ENCODE peak calls at places on chromosomes 3 and 15, in eight cellular contexts. Y is erythroblast, S is adrenal gland, P is heart left ventricle, K is GM12891, A is HCT116, L is upper lobe of left lung, B is A549. H is an unnamed sample.

GRCh38 chr3:158737987-158738615 is 5.8 kb upstream of the RARRES1 start:
- DNase-seq in P (no peak), K (no peak), A (no peak), Y (no peak), S (no peak), B (no peak), L (no peak), H (no peak)

GRCh38 chr3:183158552-183159006 is 4.0 kb downstream of the LAMP3 start:
- DNase-seq in Y (no peak), L (no peak), P (no peak), S (no peak), K (peak), A (no peak), B (no peak), H (peak)

GRCh38 chr3:81709606-81710005 is 51.8 kb downstream of the GBE1 start:
- DNase-seq in B (no peak), Y (no peak), S (no peak), L (no peak), K (no peak), A (no peak), P (no peak), H (no peak)

GRCh38 chr3:2024037-2024436 is 74.6 kb upstream of the CNTN4 start:
- DNase-seq in B (no peak), P (no peak), L (no peak), K (no peak), Y (no peak), S (no peak), A (no peak), H (no peak)

GRCh38 chr3:175346573-175347356 is 487.6 kb downstream of the NAALADL2 start:
- DNase-seq in Y (peak), A (peak), P (peak), K (no peak), L (no peak), S (peak), B (no peak), H (peak)

GRCh38 chr3:76554717-76555116 is 485.2 kb upstream of the ROBO2 start:
- DNase-seq in K (no peak), Y (no peak), B (no peak), L (no peak), S (no peak), A (no peak), P (no peak), H (no peak)

GRCh38 chr3:194485471-194485875 is 1.3 kb downstream of the ATP13A3 start:
- DNase-seq in B (no peak), S (no peak), Y (no peak), A (no peak), K (no peak), P (no peak), L (no peak), H (peak)

GRCh38 chr15:34318277-34319079 is 19.1 kb downstream of the SLC12A6 start:
- DNase-seq in A (peak), Y (peak), S (peak), L (no peak), P (no peak), B (peak), K (no peak), H (peak)

GRCh38 chr15:88918738-88919137 is 5.6 kb upstream of the MFGE8 start:
- DNase-seq in P (no peak), K (no peak), A (peak), Y (no peak), L (no peak), B (peak), S (no peak), H (no peak)

GRCh38 chr3:107578091-107578490 is 55.3 kb downstream of the BBX start:
- DNase-seq in Y (no peak), S (no peak), B (no peak), P (no peak), K (no peak), A (no peak), L (no peak), H (no peak)

GRCh38 chr15:77525411-77525811 is 104.7 kb downstream of the HMG20A start:
- DNase-seq in L (no peak), A (no peak), B (no peak), S (no peak), P (no peak), K (no peak), Y (no peak), H (no peak)

GRCh38 chr3:42477696-42478095 is 24.7 kb upstream of the VIPR1 start:
- DNase-seq in L (no peak), Y (no peak), K (no peak), B (no peak), P (no peak), A (no peak), S (no peak), H (no peak)

DNA sequence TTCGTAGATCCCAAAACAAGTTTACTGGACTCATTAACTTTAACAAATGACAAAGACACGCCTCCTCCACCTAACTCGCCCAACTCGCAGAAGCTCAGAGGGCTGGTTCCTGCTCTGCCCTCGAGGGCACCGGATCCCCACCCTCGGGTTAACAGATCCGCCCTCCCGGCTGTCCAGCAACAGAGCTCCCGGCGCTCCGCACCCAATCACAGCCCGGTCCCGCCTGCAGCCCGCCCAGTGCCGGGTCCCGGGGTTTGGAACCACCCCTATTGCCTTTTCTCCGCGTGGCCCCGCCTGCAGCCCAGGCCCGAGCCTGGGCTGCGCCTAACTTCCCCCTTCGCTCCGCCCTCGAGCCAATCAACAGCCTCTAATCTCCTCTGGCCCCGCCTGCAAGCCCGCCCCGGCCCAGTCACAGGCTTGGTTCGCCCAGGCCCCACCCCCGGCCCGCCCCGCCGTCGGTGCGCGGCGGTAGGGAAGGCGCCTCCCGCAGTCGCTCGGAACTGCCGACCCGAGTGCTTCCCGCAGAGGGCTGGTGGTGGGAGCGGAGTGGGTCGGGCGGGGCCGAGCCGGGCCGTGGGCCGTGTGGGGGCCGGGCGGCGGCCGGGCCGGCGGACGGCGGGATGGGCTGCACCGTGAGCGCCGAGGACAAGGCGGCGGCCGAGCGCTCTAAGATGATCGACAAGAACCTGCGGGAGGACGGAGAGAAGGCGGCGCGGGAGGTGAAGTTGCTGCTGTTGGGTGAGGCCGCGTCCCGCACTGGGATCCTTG is at the start of gene GNAI2:
- DNase-seq in A (peak), K (peak), L (peak), P (peak), Y (peak), B (peak), S (peak), H (peak)
- TF ChIP-seq POLR2A in A (peak), K (peak), L (peak), P (peak), Y (peak), B (peak), S (peak), H (peak)

DNA sequence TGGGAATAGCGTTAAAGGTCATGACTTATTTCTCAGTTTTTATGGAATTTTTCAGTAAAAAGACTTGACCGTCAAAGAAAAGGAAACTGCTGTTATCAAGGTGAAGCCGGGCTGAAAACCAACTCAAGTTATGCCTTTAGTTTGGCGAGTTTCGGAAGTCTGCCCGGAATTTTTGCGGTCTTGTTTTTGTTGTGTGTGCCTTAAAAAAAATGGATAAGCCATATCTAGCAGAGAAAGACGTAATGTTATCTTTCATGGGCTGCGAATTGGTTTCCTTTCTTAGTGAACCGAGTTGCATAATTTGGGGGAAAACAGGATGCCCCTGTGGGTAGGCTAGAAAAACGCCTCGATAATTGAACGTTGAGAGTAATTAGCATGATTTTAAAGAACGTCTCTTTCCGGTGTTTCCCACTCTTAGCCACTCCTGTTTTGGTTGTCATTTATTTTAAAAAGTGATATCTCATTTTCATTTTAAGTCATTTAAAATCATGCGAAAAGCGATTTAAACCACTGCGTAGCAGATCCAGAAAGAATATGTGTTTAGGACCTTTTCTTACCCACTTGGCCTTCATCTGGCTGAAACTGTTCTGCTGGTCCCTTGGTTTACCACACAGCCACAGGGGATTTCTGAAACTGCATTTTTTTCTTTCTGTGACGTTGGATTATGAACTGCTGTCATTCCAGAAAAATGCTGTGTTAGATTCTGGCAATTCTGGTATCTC is 1.2 kb downstream of the NFKBIZ start:
- DNase-seq in Y (peak), B (no peak), P (no peak), S (no peak), L (no peak), K (no peak), A (no peak), H (no peak)
- TF ChIP-seq POLR2A in Y (no peak), B (no peak), P (no peak), S (peak), L (no peak), K (no peak), A (no peak), H (no peak)

DNA sequence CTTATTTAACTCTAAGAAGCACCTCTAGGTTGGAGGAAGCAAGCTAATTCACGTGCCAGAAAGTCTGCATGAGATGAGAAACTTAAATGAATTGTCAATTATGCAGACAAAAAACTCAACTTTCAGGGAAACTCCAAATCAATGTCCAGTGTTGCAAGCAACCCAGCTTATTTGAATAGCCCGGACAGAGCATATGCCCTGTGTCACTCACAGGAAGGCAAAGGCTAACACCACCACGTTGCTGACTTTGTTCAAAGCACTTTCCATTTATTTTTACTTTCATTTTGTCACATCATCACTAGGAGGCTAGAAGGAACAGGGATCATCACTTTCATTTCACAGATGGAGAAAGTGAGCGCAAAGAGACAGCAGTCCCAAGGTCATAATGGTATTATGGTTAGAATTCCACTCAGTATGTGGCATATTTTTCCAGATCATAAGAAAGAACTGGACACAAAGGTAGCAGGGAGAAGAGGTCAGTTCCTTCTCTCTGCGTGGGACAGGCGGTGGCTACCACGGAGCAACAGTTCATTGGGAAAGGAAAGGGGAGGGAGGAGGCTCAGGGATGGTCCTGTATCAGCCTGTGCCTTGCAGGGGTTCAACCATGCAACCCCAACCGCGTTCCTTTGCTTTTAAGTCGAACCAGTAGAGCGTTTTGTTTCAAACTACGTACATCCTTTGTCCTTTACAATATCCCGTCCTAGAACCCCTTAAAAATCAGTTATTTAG is 1.2 kb downstream of the HEG1 start:
- DNase-seq in L (no peak), P (no peak), K (peak), B (peak), Y (no peak), S (no peak), A (no peak), H (peak)
- TF ChIP-seq POLR2A in L (peak), P (no peak), K (peak), B (no peak), Y (no peak), S (peak), A (no peak), H (no peak)

GRCh38 chr3:136513367-136513766 is 238.8 kb downstream of the STAG1 start:
- DNase-seq in Y (no peak), K (no peak), B (no peak), L (no peak), A (no peak), S (no peak), P (no peak), H (no peak)
- TF ChIP-seq POLR2A in Y (no peak), K (no peak), B (no peak), L (no peak), A (no peak), S (no peak), P (no peak), H (no peak)

GRCh38 chr3:101292027-101292426 is 28.3 kb downstream of the IMPG2 start:
- DNase-seq in A (peak), L (no peak), S (no peak), Y (no peak), P (no peak), B (no peak), K (no peak), H (no peak)
- TF ChIP-seq POLR2A in A (no peak), L (no peak), S (no peak), Y (no peak), P (no peak), B (no peak), K (no peak), H (no peak)

GRCh38 chr3:66860771-66861170 is 137.3 kb upstream of the KBTBD8 start:
- DNase-seq in Y (no peak), B (no peak), S (no peak), L (no peak), A (no peak), P (no peak), K (no peak), H (no peak)

GRCh38 chr3:66854752-66855151 is 143.4 kb upstream of the KBTBD8 start:
- DNase-seq in S (no peak), L (no peak), B (no peak), P (no peak), K (no peak), A (no peak), Y (no peak), H (no peak)

GRCh38 chr3:66856555-66856954 is 141.6 kb upstream of the KBTBD8 start:
- DNase-seq in A (no peak), P (no peak), B (no peak), Y (no peak), L (no peak), S (no peak), K (no peak), H (no peak)

GRCh38 chr3:66863205-66864135 is 134.6 kb upstream of the KBTBD8 start:
- DNase-seq in Y (no peak), P (no peak), S (no peak), A (no peak), B (no peak), K (no peak), L (no peak), H (no peak)

DNA sequence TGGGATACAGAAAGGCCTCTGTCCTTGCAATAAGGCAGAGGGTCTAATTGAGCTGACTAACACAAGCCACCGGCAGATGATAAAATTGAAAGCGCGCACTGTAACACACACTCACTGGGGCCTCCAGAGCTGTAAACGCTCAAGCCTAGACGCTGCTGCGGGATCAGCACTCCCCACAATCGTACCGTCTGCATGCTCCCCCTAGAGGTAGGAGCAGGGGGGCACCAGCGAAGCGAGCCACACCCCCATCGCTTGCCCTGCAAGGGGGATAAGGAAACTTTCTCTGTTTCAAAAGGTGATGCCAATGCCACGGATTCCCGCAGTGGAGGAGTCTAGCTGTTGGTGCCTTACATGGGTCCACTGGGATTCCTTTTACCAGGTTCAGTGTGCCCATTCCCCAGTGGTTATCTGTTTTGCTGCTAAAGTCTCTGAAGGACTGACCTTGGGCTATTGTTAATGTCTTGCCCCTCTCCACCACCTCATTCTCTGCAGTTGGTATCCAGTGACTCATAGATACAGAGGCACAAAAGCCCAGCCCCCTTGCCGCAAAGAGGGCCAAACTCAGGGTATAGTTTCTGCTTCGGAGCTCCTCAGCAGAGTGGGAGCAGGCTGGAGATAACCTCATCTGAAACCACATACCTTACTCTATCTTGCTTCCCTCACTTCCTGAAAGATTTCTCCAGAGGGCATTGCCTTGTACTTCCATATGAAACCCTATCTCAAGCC is 139.3 kb upstream of the KBTBD8 start:
- DNase-seq in B (no peak), A (no peak), L (peak), P (no peak), K (no peak), Y (no peak), S (no peak), H (no peak)
- TF ChIP-seq POLR2A in B (no peak), A (no peak), L (no peak), P (no peak), K (no peak), Y (no peak), S (no peak), H (no peak)

GRCh38 chr15:60352525-60352924 is 45.3 kb downstream of the ANXA2 start:
- DNase-seq in B (no peak), A (no peak), L (no peak), P (no peak), Y (no peak), S (no peak), K (no peak), H (no peak)
- TF ChIP-seq POLR2A in B (no peak), A (no peak), L (no peak), P (no peak), Y (no peak), S (no peak), K (no peak), H (no peak)

GRCh38 chr3:153176197-153176596 is 14.2 kb downstream of the RAP2B start:
- DNase-seq in L (no peak), A (no peak), K (no peak), P (no peak), Y (no peak), B (no peak), S (no peak), H (no peak)
- TF ChIP-seq POLR2A in L (no peak), A (no peak), K (no peak), P (no peak), Y (no peak), B (no peak), S (no peak), H (no peak)

GRCh38 chr15:81297580-81298575 is 26.1 kb downstream of the STARD5 start:
- DNase-seq in B (no peak), Y (no peak), K (no peak), S (no peak), A (no peak), P (no peak), L (no peak), H (no peak)
- TF ChIP-seq POLR2A in B (no peak), Y (no peak), K (no peak), S (no peak), A (no peak), P (no peak), L (no peak), H (no peak)

GRCh38 chr3:31590650-31591049 is 57.9 kb downstream of the STT3B start:
- DNase-seq in L (no peak), S (no peak), K (no peak), B (no peak), Y (no peak), A (no peak), P (no peak), H (no peak)
- TF ChIP-seq POLR2A in L (no peak), S (no peak), K (no peak), B (no peak), Y (no peak), A (no peak), P (no peak), H (no peak)